ENCODE peak calls at places on chromosome 12, in four cellular contexts. H is neural progenitor cell, T is mammary epithelial cell, L is colonic mucosa. W is an unnamed sample. For H3K9me3, the result is how much of the 10 kb centered on the place peaks cover.

GRCh38 chr12:111285191-111285590 is 83.7 kb downstream of the PHETA1 start:
- DNase-seq in H (peak), T (no peak), L (no peak), W (no peak)

GRCh38 chr12:82300611-82301010 is 57.6 kb downstream of the CCDC59 start:
- DNase-seq in L (no peak), H (no peak), T (no peak), W (no peak)

GRCh38 chr12:78530065-78530765 is 334.4 kb upstream of the SYT1 start:
- DNase-seq in H (peak), L (no peak), T (peak), W (no peak)

GRCh38 chr12:79555006-79555925 is 135.5 kb downstream of the PAWR start:
- DNase-seq in H (no peak), L (no peak), T (peak), W (no peak)

GRCh38 chr12:52232916-52233461 is at the start of gene KRT7:
- DNase-seq in H (peak), T (peak), L (no peak), W (peak)

GRCh38 chr12:15796493-15797141 is 7.4 kb upstream of the EPS8 start:
- DNase-seq in H (no peak), L (no peak), T (peak), W (peak)

GRCh38 chr12:115337693-115338543 is 653.9 kb upstream of the TBX3 start:
- DNase-seq in L (peak), T (peak), H (no peak), W (no peak)

GRCh38 chr12:106602071-106602470 is 19.3 kb downstream of the RFX4 start:
- DNase-seq in H (no peak), L (no peak), T (no peak), W (no peak)

GRCh38 chr12:127083028-127083949 is 1183.7 kb upstream of the TMEM132C start:
- DNase-seq in L (peak), H (peak), T (peak), W (no peak)

GRCh38 chr12:3071107-3071506 is 6.1 kb upstream of the TSPAN9 start:
- DNase-seq in T (no peak), H (no peak), L (no peak), W (no peak)

GRCh38 chr12:51820721-51821422 is 27.6 kb downstream of the FIGNL2 start:
- DNase-seq in L (peak), H (peak), T (no peak), W (peak)

GRCh38 chr12:57738661-57739237 is at the start of gene AGAP2:
- DNase-seq in T (no peak), L (no peak), H (peak), W (no peak)

GRCh38 chr12:57063991-57064725 is 14.2 kb upstream of the MYO1A start:
- DNase-seq in H (no peak), T (peak), L (no peak), W (no peak)

GRCh38 chr12:109827566-109828550 is 5.3 kb downstream of the TRPV4 start:
- DNase-seq in L (peak), T (no peak), H (no peak), W (peak)

GRCh38 chr12:52319097-52319496 is 2.1 kb downstream of the KRT83 start:
- DNase-seq in H (no peak), T (no peak), L (no peak), W (peak)

GRCh38 chr12:31599053-31599452 is 8.1 kb upstream of the DENND5B start:
- DNase-seq in H (no peak), L (no peak), T (no peak), W (no peak)

GRCh38 chr12:21759737-21760136 is 14.8 kb downstream of the KCNJ8 start:
- DNase-seq in T (no peak), H (no peak), L (no peak), W (no peak)

GRCh38 chr12:12612403-12612802 is 727 bp downstream of the CREBL2 start:
- DNase-seq in H (peak), L (no peak), T (peak), W (no peak)

GRCh38 chr12:55829967-55830600 is 697 bp upstream of the DNAJC14 start:
- DNase-seq in T (no peak), L (peak), H (peak), W (peak)

GRCh38 chr12:17818931-17819330 is 271.1 kb downstream of the RERGL start:
- DNase-seq in T (no peak), L (no peak), H (no peak), W (no peak)

GRCh38 chr12:26056335-26056734 is 68.5 kb downstream of the BHLHE41 start:
- DNase-seq in L (no peak), H (no peak), T (peak), W (no peak)

GRCh38 chr12:82818276-82819035 is 131.8 kb downstream of the TMTC2 start:
- DNase-seq in L (no peak), H (no peak), T (peak), W (no peak)

GRCh38 chr12:51759175-51759574 is 89.3 kb downstream of the FIGNL2 start:
- DNase-seq in T (peak), L (no peak), H (no peak), W (no peak)

GRCh38 chr12:79566452-79566851 is 124.3 kb downstream of the PAWR start:
- DNase-seq in T (peak), H (no peak), L (no peak), W (no peak)

GRCh38 chr12:22064968-22065367 is 18.9 kb downstream of the CMAS start:
- DNase-seq in H (no peak), L (no peak), T (no peak), W (no peak)

GRCh38 chr12:62660763-62661162 is 194.1 kb downstream of the MON2 start:
- DNase-seq in H (no peak), T (peak), L (no peak), W (no peak)

GRCh38 chr12:14910090-14910915 is 24.6 kb upstream of the MGP start:
- DNase-seq in H (no peak), T (peak), L (no peak), W (no peak)

GRCh38 chr12:123388948-123389559 is 5.1 kb downstream of the KMT5A start:
- DNase-seq in H (no peak), T (no peak), L (no peak), W (no peak)

GRCh38 chr12:122467983-122468382 is 32.7 kb downstream of the ZCCHC8 start:
- DNase-seq in L (no peak), T (peak), H (no peak), W (no peak)

GRCh38 chr12:32502693-32503510 is 103.5 kb downstream of the FGD4 start:
- DNase-seq in L (no peak), T (peak), H (peak), W (no peak)

GRCh38 chr12:112381421-112381897 is 772 bp downstream of the HECTD4 start:
- DNase-seq in L (peak), T (peak), H (peak), W (peak)

GRCh38 chr12:24767016-24767415 is 181.9 kb downstream of the BCAT1 start:
- DNase-seq in T (peak), L (no peak), H (no peak), W (no peak)

GRCh38 chr12:42129595-42130204 is 15.0 kb downstream of the GXYLT1 start:
- DNase-seq in H (peak), T (peak), L (peak), W (no peak)

GRCh38 chr12:103956515-103957027 is 9.1 kb upstream of the TDG start:
- DNase-seq in H (no peak), T (no peak), L (peak), W (no peak)

GRCh38 chr12:550473-551260 is 90.9 kb downstream of the B4GALNT3 start:
- DNase-seq in T (no peak), L (no peak), H (no peak), W (no peak)

GRCh38 chr12:46027172-46027571 is 36.8 kb upstream of the SCAF11 start:
- DNase-seq in T (no peak), H (no peak), L (no peak), W (no peak)

GRCh38 chr12:6604254-6605029 is 2.7 kb downstream of the CHD4 start:
- DNase-seq in H (no peak), T (no peak), L (peak), W (no peak)

GRCh38 chr12:6607751-6608591 is 792 bp upstream of the CHD4 start:
- DNase-seq in H (peak), L (peak), T (peak), W (no peak)

GRCh38 chr12:6605425-6606330 is 1.5 kb downstream of the CHD4 start:
- DNase-seq in T (peak), H (peak), L (peak), W (no peak)

GRCh38 chr12:6608592-6609311 is 1.6 kb upstream of the CHD4 start:
- DNase-seq in L (no peak), T (no peak), H (no peak), W (peak)

DNA sequence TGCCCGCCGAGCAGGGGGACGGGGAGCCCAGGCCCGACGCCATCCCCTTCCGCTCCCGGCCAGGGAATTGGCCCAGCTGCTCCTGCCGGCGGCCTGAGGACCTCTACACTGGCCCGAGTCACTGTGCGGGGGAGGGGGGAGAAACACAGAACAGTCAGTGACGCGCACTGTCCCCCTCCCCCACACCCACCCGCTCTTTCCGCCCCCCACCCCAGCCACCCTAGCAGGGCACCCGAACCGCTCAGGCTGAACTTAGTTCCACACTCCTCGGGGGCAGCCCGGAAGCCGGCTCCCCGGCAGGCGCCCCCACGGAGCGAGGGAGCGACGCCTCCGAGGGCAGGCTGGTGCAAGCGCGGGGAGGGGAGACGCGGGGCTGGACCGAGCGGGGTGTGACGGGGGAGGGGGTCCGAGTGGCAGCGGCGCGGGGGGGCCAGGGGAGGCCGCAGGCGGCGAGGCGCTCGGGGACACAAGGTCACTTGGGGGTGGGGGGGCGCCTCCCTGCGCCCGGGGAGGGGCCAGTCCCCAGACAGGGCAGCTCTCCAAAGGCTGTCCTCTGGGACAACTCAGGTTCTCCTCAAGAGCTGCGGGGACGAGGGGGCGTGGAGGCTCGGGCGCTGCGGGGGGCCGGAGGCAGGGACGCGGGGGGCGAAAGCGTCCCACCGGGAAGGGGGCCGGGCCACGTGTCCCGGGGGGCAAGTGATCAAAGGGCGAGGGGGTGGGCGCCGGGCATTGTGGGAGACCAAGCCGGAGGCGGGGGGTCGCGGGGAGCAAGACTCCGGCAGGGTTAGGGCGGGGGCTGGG is 648 bp downstream of the CHD4 start:
- DNase-seq in H (peak), L (peak), T (peak), W (peak)
- TF ChIP-seq CTCF in H (no peak), L (no peak), T (no peak), W (no peak)

GRCh38 chr12:133058203-133059125 is 21.2 kb downstream of the ZNF84 start:
- DNase-seq in L (no peak), H (no peak), T (peak), W (no peak)

GRCh38 chr12:133061954-133062353 is 18.8 kb upstream of the ZNF140 start:
- DNase-seq in H (no peak), T (no peak), L (no peak), W (no peak)

GRCh38 chr12:133063556-133063955 is 17.2 kb upstream of the ZNF140 start:
- DNase-seq in H (no peak), L (no peak), T (no peak), W (no peak)
- H3K9me3 ChIP-seq in H (half or more), L (under half), T (half or more), W (half or more)

DNA sequence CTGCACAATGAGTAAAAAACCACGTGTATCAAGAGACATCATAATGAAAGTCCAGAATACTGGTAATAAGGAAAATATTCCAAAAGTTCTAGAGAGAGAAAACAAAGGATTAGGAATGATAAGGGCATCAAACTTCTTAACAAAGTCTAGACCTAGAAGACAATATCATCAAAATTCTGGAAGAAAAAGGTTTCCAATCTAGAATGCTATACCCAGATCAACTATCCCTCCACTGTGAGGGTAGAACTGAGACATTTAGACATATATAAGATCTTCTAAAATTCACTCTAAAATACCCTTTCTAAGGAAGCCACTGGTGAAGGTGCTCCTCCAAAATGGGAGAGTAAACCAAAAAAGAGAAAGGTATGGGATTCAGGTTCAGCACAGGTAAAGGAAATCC is 2.9 kb downstream of the C1RL start:
- DNase-seq in H (no peak), L (no peak), T (no peak), W (no peak)
- H3K9ac ChIP-seq in H (no peak), L (no peak), T (no peak), W (no peak)

GRCh38 chr12:19645823-19646222 is 206.5 kb downstream of the AEBP2 start:
- DNase-seq in H (no peak), L (no peak), T (no peak), W (no peak)

GRCh38 chr12:19643635-19644034 is 204.3 kb downstream of the AEBP2 start:
- DNase-seq in L (no peak), H (peak), T (peak), W (no peak)

GRCh38 chr12:19652391-19652790 is 213.1 kb downstream of the AEBP2 start:
- DNase-seq in L (no peak), T (no peak), H (no peak), W (no peak)

GRCh38 chr12:19646599-19646998 is 207.3 kb downstream of the AEBP2 start:
- DNase-seq in H (no peak), T (peak), L (no peak), W (no peak)

GRCh38 chr12:19648173-19648572 is 208.9 kb downstream of the AEBP2 start:
- DNase-seq in H (no peak), T (no peak), L (no peak), W (no peak)
- TF ChIP-seq CTCF in H (no peak), T (no peak), L (no peak), W (no peak)

DNA sequence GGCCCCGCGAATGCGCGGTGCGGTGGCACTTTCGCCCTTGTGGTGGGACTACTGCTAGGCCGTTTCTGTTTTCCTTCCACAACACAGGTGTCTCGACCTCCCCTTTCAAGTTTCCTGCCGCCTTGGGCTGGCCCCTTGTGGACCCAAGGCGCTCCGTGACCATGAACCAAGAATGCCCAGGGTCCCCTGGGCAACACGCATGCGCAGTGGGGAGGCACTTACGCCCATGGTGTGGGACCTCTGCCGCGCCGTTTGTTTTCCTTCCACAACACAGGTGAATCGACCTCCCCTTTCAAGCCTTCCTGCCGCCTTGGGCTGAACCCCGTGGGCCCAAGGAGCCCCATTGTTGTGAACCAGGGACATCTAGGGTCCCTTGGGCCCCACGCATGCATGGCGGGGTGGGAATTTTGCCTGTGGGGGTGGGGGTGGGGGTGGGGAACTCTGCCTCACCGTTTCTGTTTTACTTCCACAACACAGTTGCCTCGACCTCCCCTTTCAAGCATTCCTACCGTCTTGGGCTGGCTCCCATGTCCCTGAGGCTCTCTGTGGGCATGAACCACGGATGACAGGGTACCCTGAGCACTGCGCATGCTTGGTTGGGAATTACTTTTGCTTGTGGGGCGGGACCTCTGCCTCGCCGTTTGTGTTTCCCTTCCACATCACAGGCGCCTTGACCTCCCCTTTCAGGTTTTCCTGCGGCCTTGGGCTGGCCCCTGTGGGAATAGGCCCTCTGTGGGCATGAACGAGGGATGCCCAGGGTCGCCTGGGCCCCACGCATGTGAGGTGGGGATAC is 355.1 kb downstream of the ALG10 start:
- DNase-seq in H (no peak), L (no peak), T (no peak), W (no peak)
- H3K9me3 ChIP-seq in H (under half), L (under half), T (half or more), W (under half)

GRCh38 chr12:120692524-120693033 is 5.6 kb downstream of the MLEC start:
- DNase-seq in H (no peak), L (no peak), T (no peak), W (no peak)
- H3K9ac ChIP-seq in H (no peak), L (no peak), T (no peak), W (no peak)

GRCh38 chr12:19018302-19018980 is 111.1 kb upstream of the PLEKHA5 start:
- DNase-seq in H (no peak), T (peak), L (no peak), W (no peak)
- TF ChIP-seq CTCF in H (no peak), T (no peak), L (no peak), W (no peak)

GRCh38 chr12:93234641-93235040 is 143.1 kb upstream of the NUDT4 start:
- DNase-seq in H (no peak), L (no peak), T (no peak), W (no peak)

GRCh38 chr12:93242154-93242958 is 135.4 kb upstream of the NUDT4 start:
- DNase-seq in L (no peak), H (no peak), T (no peak), W (no peak)

GRCh38 chr12:93231938-93232337 is 145.8 kb upstream of the NUDT4 start:
- DNase-seq in T (no peak), L (no peak), H (no peak), W (no peak)

GRCh38 chr12:93235881-93236280 is 141.8 kb upstream of the NUDT4 start:
- DNase-seq in L (no peak), T (no peak), H (no peak), W (no peak)

GRCh38 chr12:93237235-93237915 is 140.3 kb upstream of the NUDT4 start:
- DNase-seq in L (no peak), H (no peak), T (no peak), W (peak)
- H3K9me3 ChIP-seq in L (under half), H (under half), T (under half), W (under half)